ENCODE peak calls at places on chromosome 2, in five cellular contexts. One of them, this sample, is unnamed.

GRCh38 chr2:68292108-68292710 is 27.5 kb downstream of the CNRIP1 start:
- DNase-seq in transverse colon: no peak
- DNase-seq in heart right ventricle: no peak
- DNase-seq in HCT116: peak; percentile 24
- DNase-seq in cardiac muscle cell: peak; percentile 40
- DNase-seq in this sample: peak; percentile 58

GRCh38 chr2:44169155-44169898 is 652 bp downstream of the PPM1B start:
- DNase-seq in HCT116: no peak
- DNase-seq in cardiac muscle cell: peak; percentile 43
- DNase-seq in transverse colon: peak; percentile 62
- DNase-seq in heart right ventricle: peak; percentile 17
- DNase-seq in this sample: peak; percentile 80

GRCh38 chr2:173652731-173653426 is 298.2 kb downstream of the CDCA7 start:
- DNase-seq in HCT116: peak; percentile 95
- DNase-seq in heart right ventricle: no peak
- DNase-seq in transverse colon: no peak
- DNase-seq in cardiac muscle cell: peak; percentile 91
- DNase-seq in this sample: no peak

GRCh38 chr2:226892729-226893128 is 56.9 kb downstream of the RHBDD1 start:
- DNase-seq in cardiac muscle cell: peak; percentile 68
- DNase-seq in HCT116: no peak
- DNase-seq in heart right ventricle: no peak
- DNase-seq in transverse colon: no peak
- DNase-seq in this sample: no peak

GRCh38 chr2:235378261-235378660 is 115.6 kb upstream of the AGAP1 start:
- DNase-seq in heart right ventricle: no peak
- DNase-seq in cardiac muscle cell: peak; percentile 24
- DNase-seq in HCT116: no peak
- DNase-seq in transverse colon: peak; percentile 44
- DNase-seq in this sample: no peak

GRCh38 chr2:8679827-8680731 is 1.8 kb upstream of the ID2 start:
- DNase-seq in HCT116: peak; percentile 88
- DNase-seq in transverse colon: peak; percentile 70
- DNase-seq in heart right ventricle: peak; percentile 66
- DNase-seq in cardiac muscle cell: peak; percentile 29
- DNase-seq in this sample: peak; percentile 76

GRCh38 chr2:42492691-42493467 is 903 bp downstream of the KCNG3 start:
- DNase-seq in HCT116: no peak
- DNase-seq in cardiac muscle cell: peak; percentile 7
- DNase-seq in heart right ventricle: no peak
- DNase-seq in transverse colon: peak; percentile 37
- DNase-seq in this sample: peak; percentile 81

GRCh38 chr2:120204022-120204405 is 19.2 kb downstream of the TMEM185B start:
- DNase-seq in cardiac muscle cell: no peak
- DNase-seq in HCT116: no peak
- DNase-seq in transverse colon: no peak
- DNase-seq in heart right ventricle: no peak
- DNase-seq in this sample: peak; percentile 63

GRCh38 chr2:8922431-8922830 is 81.1 kb downstream of the MBOAT2 start:
- DNase-seq in cardiac muscle cell: no peak
- DNase-seq in transverse colon: no peak
- DNase-seq in heart right ventricle: no peak
- DNase-seq in HCT116: no peak
- DNase-seq in this sample: no peak

GRCh38 chr2:220572385-220572784 is 945.0 kb downstream of the SLC4A3 start:
- DNase-seq in HCT116: no peak
- DNase-seq in heart right ventricle: no peak
- DNase-seq in cardiac muscle cell: peak; percentile 8
- DNase-seq in transverse colon: no peak
- DNase-seq in this sample: no peak

GRCh38 chr2:104468846-104469245 is 385.1 kb upstream of the POU3F3 start:
- DNase-seq in cardiac muscle cell: no peak
- DNase-seq in transverse colon: no peak
- DNase-seq in heart right ventricle: no peak
- DNase-seq in HCT116: no peak
- DNase-seq in this sample: no peak

GRCh38 chr2:62783679-62784078 is 78.2 kb downstream of the EHBP1 start:
- DNase-seq in HCT116: no peak
- DNase-seq in transverse colon: no peak
- DNase-seq in cardiac muscle cell: no peak
- DNase-seq in heart right ventricle: no peak
- DNase-seq in this sample: no peak

GRCh38 chr2:131413148-131413747 is 49.3 kb upstream of the RAB6D start:
- DNase-seq in HCT116: peak; percentile 49
- DNase-seq in transverse colon: no peak
- DNase-seq in heart right ventricle: no peak
- DNase-seq in cardiac muscle cell: peak; percentile 78
- DNase-seq in this sample: no peak

GRCh38 chr2:145759228-145759940 is 1239.5 kb upstream of the ZEB2 start:
- DNase-seq in transverse colon: no peak
- DNase-seq in cardiac muscle cell: no peak
- DNase-seq in heart right ventricle: no peak
- DNase-seq in HCT116: no peak
- DNase-seq in this sample: no peak

GRCh38 chr2:45678791-45679348 is 27.4 kb downstream of the PRKCE start:
- DNase-seq in transverse colon: no peak
- DNase-seq in cardiac muscle cell: no peak
- DNase-seq in heart right ventricle: no peak
- DNase-seq in HCT116: no peak
- DNase-seq in this sample: no peak
- H3K4me1 ChIP-seq in transverse colon: peaks cover 41% of the 10 kb centered on the region
- H3K4me1 ChIP-seq in cardiac muscle cell: peaks cover 38% of the 10 kb centered on the region
- H3K4me1 ChIP-seq in heart right ventricle: peaks cover 23% of the 10 kb centered on the region
- H3K4me1 ChIP-seq in HCT116: peaks cover 48% of the 10 kb centered on the region
- H3K4me1 ChIP-seq in this sample: no peaks in the 10 kb centered on the region

GRCh38 chr2:135422898-135423297 is 108.1 kb downstream of the ZRANB3 start:
- DNase-seq in transverse colon: no peak
- DNase-seq in HCT116: no peak
- DNase-seq in heart right ventricle: no peak
- DNase-seq in cardiac muscle cell: no peak
- DNase-seq in this sample: no peak

DNA sequence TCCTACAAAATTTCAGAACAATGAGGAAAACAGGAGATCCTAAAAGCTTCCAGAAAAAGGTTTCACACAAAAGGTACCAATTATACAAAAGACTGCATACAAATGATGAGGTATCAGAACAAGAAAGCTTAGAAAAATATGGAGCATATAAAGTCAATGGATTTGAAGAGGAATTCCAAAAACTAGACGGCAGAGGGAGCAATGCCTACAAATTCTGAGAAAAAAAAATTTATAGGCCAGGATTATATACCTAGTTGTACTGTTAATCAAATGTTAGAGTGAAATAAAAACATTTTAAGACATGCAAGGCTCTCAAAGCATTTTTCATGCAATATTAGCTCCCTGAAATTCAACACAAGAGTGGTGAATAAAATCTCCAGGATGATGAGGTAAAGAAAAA is 106.2 kb downstream of the ZRANB3 start:
- DNase-seq in transverse colon: no peak
- DNase-seq in HCT116: peak; percentile 4
- DNase-seq in cardiac muscle cell: peak; percentile 4
- DNase-seq in heart right ventricle: no peak
- DNase-seq in this sample: no peak
- TF ChIP-seq CTCF in transverse colon: no peak
- TF ChIP-seq CTCF in HCT116: peak; percentile 13
- TF ChIP-seq CTCF in cardiac muscle cell: no peak
- TF ChIP-seq CTCF in heart right ventricle: no peak
- TF ChIP-seq CTCF in this sample: no peak

GRCh38 chr2:159897081-159897480 is 99.1 kb upstream of the CD302 start:
- DNase-seq in HCT116: no peak
- DNase-seq in cardiac muscle cell: no peak
- DNase-seq in transverse colon: no peak
- DNase-seq in heart right ventricle: no peak
- DNase-seq in this sample: no peak
- H3K27ac ChIP-seq in HCT116: no peak overlapping the region
- H3K27ac ChIP-seq in cardiac muscle cell: no peak overlapping the region
- H3K27ac ChIP-seq in transverse colon: no peak overlapping the region
- H3K27ac ChIP-seq in heart right ventricle: no peak overlapping the region
- H3K27ac ChIP-seq in this sample: no peak overlapping the region

GRCh38 chr2:27378096-27378808 is 2.3 kb downstream of the ZNF513 start:
- DNase-seq in HCT116: no peak
- DNase-seq in transverse colon: no peak
- DNase-seq in cardiac muscle cell: peak; percentile 21
- DNase-seq in heart right ventricle: no peak
- DNase-seq in this sample: peak; percentile 72

GRCh38 chr2:27376151-27376865 is 4.2 kb downstream of the ZNF513 start:
- DNase-seq in cardiac muscle cell: no peak
- DNase-seq in transverse colon: no peak
- DNase-seq in HCT116: no peak
- DNase-seq in heart right ventricle: no peak
- DNase-seq in this sample: no peak

GRCh38 chr2:27376866-27377617 is 3.5 kb downstream of the ZNF513 start:
- DNase-seq in heart right ventricle: no peak
- DNase-seq in cardiac muscle cell: no peak
- DNase-seq in HCT116: no peak
- DNase-seq in transverse colon: no peak
- DNase-seq in this sample: no peak

GRCh38 chr2:27377618-27378095 is 2.9 kb downstream of the ZNF513 start:
- DNase-seq in HCT116: no peak
- DNase-seq in transverse colon: no peak
- DNase-seq in heart right ventricle: no peak
- DNase-seq in cardiac muscle cell: no peak
- DNase-seq in this sample: no peak

GRCh38 chr2:27375513-27376099 is 4.9 kb downstream of the ZNF513 start:
- DNase-seq in transverse colon: no peak
- DNase-seq in cardiac muscle cell: no peak
- DNase-seq in HCT116: no peak
- DNase-seq in heart right ventricle: no peak
- DNase-seq in this sample: no peak
- H3K4me1 ChIP-seq in transverse colon: peaks cover 29% of the 10 kb centered on the region
- H3K4me1 ChIP-seq in cardiac muscle cell: peaks cover 17% of the 10 kb centered on the region
- H3K4me1 ChIP-seq in HCT116: peaks cover 7% of the 10 kb centered on the region
- H3K4me1 ChIP-seq in heart right ventricle: peaks cover 31% of the 10 kb centered on the region
- H3K4me1 ChIP-seq in this sample: peaks cover 7% of the 10 kb centered on the region

DNA sequence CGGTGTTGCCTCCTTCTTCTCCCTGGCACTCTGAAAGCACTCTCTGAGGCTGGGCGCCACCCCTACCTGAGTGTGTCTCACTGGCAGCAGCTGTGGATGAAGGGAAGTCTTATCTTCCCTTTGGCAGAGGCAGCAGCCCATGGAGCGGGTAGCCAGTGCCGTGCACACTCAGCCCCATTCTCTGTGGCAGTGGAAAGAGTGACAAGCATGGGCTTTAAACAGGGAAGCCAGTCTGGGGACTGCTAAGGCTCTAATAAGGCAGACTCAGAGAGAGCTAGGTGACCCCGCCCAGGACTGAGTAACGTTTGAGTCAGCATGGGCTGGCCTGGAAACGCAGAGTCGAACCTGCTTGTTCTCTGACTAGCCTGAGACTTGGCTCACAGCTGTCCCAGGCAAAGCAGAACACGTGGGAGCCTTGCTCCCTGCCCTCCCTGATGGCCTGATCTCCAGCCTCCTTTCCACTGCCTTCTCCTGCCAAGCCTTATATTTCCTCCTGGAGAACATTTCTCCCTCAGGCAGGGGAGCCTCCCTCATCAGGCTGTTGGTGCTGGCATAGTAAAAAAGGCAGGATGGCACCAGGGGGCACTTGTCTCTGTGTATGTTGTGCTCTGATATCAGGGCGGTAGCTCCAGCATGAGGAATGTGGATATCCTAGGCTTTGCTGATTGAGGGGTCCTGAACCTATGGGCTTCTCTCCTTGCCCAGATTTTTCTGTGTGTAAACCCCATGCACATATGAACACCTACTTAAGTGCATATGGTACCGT is 93.9 kb upstream of the LGALSL start:
- DNase-seq in HCT116: peak; percentile 92
- DNase-seq in transverse colon: peak; percentile 84
- DNase-seq in heart right ventricle: peak; percentile 63
- DNase-seq in cardiac muscle cell: peak; percentile 91
- DNase-seq in this sample: peak; percentile 78
- TF ChIP-seq CTCF in HCT116: no peak
- TF ChIP-seq CTCF in transverse colon: peak; percentile 27
- TF ChIP-seq CTCF in heart right ventricle: no peak
- TF ChIP-seq CTCF in cardiac muscle cell: no peak
- TF ChIP-seq CTCF in this sample: no peak

DNA sequence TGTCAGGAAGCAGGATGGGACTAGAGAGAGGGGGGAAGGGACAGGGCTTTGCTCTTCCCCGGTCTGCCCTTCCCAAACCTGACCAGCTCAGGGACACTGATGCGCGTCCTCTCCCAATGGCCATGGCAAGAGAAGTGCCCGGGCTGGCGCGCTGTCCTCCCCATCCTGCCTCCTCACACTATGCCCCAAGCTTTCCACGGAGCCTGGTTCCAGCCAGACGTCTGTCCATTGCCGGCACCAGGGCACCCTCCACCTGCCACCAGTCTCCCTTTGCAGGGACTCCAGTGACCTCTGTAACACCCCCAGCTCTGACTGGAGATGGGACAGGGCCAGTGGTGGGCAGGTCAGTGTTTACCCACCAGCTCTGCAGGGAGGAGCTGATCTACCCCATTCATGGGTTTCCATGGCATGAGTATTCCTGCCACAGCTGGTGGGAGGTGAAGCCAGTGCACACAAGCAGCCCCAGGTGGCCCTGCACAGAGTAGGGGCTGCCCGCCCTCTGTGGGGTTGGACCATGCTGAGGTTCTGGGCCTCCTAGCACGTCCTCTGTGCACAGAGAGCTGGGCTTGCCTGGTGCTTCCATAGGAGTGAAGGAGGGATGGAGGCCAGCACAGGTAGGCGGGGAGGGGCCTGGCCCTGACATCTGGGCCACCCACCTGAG is 109.5 kb downstream of the PXDN start:
- DNase-seq in cardiac muscle cell: no peak
- DNase-seq in HCT116: no peak
- DNase-seq in transverse colon: no peak
- DNase-seq in heart right ventricle: no peak
- DNase-seq in this sample: no peak
- H3K27ac ChIP-seq in cardiac muscle cell: no peak overlapping the region
- H3K27ac ChIP-seq in HCT116: no peak overlapping the region
- H3K27ac ChIP-seq in transverse colon: no peak overlapping the region
- H3K27ac ChIP-seq in heart right ventricle: no peak overlapping the region
- H3K27ac ChIP-seq in this sample: no peak overlapping the region

GRCh38 chr2:233115121-233115520 is 55.0 kb downstream of the INPP5D start:
- DNase-seq in transverse colon: no peak
- DNase-seq in HCT116: no peak
- DNase-seq in heart right ventricle: no peak
- DNase-seq in cardiac muscle cell: no peak
- DNase-seq in this sample: no peak
- H3K4me1 ChIP-seq in transverse colon: no peaks in the 10 kb centered on the region
- H3K4me1 ChIP-seq in HCT116: no peaks in the 10 kb centered on the region
- H3K4me1 ChIP-seq in heart right ventricle: no peaks in the 10 kb centered on the region
- H3K4me1 ChIP-seq in cardiac muscle cell: no peaks in the 10 kb centered on the region
- H3K4me1 ChIP-seq in this sample: no peaks in the 10 kb centered on the region